ENCODE peak calls at places on chromosomes 2 and 18, in four cellular contexts. One of them, this sample, is unnamed.

GRCh38 chr2:238644095-238645081 is 203.5 kb upstream of the TWIST2 start:
- DNase-seq in T-helper 1 cell: no peak
- DNase-seq in stimulated activated CD4-positive, alpha-beta T cell treated with anti-CD3 and anti-CD28 coated beads, Interleukin-2, amount 100 ng/mL, for 24 hours: no peak
- DNase-seq in activated T-cell treated with anti-CD3 and anti-CD28 coated beads for 1 hour: no peak
- DNase-seq in this sample: no peak

GRCh38 chr2:177242136-177242987 is 22.2 kb downstream of the NFE2L2 start:
- DNase-seq in stimulated activated CD4-positive, alpha-beta T cell treated with anti-CD3 and anti-CD28 coated beads, Interleukin-2, amount 100 ng/mL, for 24 hours: no peak
- DNase-seq in T-helper 1 cell: no peak
- DNase-seq in activated T-cell treated with anti-CD3 and anti-CD28 coated beads for 1 hour: no peak
- DNase-seq in this sample: peak

GRCh38 chr2:24971300-24971549 is 530 bp downstream of the DNAJC27 start:
- DNase-seq in T-helper 1 cell: peak
- DNase-seq in activated T-cell treated with anti-CD3 and anti-CD28 coated beads for 1 hour: no peak
- DNase-seq in stimulated activated CD4-positive, alpha-beta T cell treated with anti-CD3 and anti-CD28 coated beads, Interleukin-2, amount 100 ng/mL, for 24 hours: no peak
- DNase-seq in this sample: no peak

GRCh38 chr18:54004828-54005227 is 219.6 kb downstream of the MBD2 start:
- DNase-seq in stimulated activated CD4-positive, alpha-beta T cell treated with anti-CD3 and anti-CD28 coated beads, Interleukin-2, amount 100 ng/mL, for 24 hours: no peak
- DNase-seq in T-helper 1 cell: no peak
- DNase-seq in activated T-cell treated with anti-CD3 and anti-CD28 coated beads for 1 hour: no peak
- DNase-seq in this sample: no peak

GRCh38 chr2:52467189-52467588 is 1300.4 kb upstream of the CHAC2 start:
- DNase-seq in activated T-cell treated with anti-CD3 and anti-CD28 coated beads for 1 hour: no peak
- DNase-seq in stimulated activated CD4-positive, alpha-beta T cell treated with anti-CD3 and anti-CD28 coated beads, Interleukin-2, amount 100 ng/mL, for 24 hours: no peak
- DNase-seq in T-helper 1 cell: no peak
- DNase-seq in this sample: no peak

GRCh38 chr2:112712465-112712864 is 8.4 kb upstream of the NT5DC4 start:
- DNase-seq in stimulated activated CD4-positive, alpha-beta T cell treated with anti-CD3 and anti-CD28 coated beads, Interleukin-2, amount 100 ng/mL, for 24 hours: no peak
- DNase-seq in activated T-cell treated with anti-CD3 and anti-CD28 coated beads for 1 hour: no peak
- DNase-seq in T-helper 1 cell: no peak
- DNase-seq in this sample: no peak

GRCh38 chr18:77709107-77709506 is 459.5 kb downstream of the GALR1 start:
- DNase-seq in stimulated activated CD4-positive, alpha-beta T cell treated with anti-CD3 and anti-CD28 coated beads, Interleukin-2, amount 100 ng/mL, for 24 hours: no peak
- DNase-seq in activated T-cell treated with anti-CD3 and anti-CD28 coated beads for 1 hour: no peak
- DNase-seq in T-helper 1 cell: no peak
- DNase-seq in this sample: no peak

GRCh38 chr2:189552991-189553404 is 27.6 kb downstream of the SLC40A1 start:
- DNase-seq in stimulated activated CD4-positive, alpha-beta T cell treated with anti-CD3 and anti-CD28 coated beads, Interleukin-2, amount 100 ng/mL, for 24 hours: no peak
- DNase-seq in T-helper 1 cell: no peak
- DNase-seq in activated T-cell treated with anti-CD3 and anti-CD28 coated beads for 1 hour: no peak
- DNase-seq in this sample: no peak

GRCh38 chr18:23688528-23688927 is 725 bp upstream of the LAMA3 start:
- DNase-seq in T-helper 1 cell: no peak
- DNase-seq in stimulated activated CD4-positive, alpha-beta T cell treated with anti-CD3 and anti-CD28 coated beads, Interleukin-2, amount 100 ng/mL, for 24 hours: no peak
- DNase-seq in activated T-cell treated with anti-CD3 and anti-CD28 coated beads for 1 hour: no peak
- DNase-seq in this sample: no peak

GRCh38 chr2:240930631-240931318 is 24.6 kb downstream of the CROCC2 start:
- DNase-seq in stimulated activated CD4-positive, alpha-beta T cell treated with anti-CD3 and anti-CD28 coated beads, Interleukin-2, amount 100 ng/mL, for 24 hours: no peak
- DNase-seq in activated T-cell treated with anti-CD3 and anti-CD28 coated beads for 1 hour: no peak
- DNase-seq in T-helper 1 cell: no peak
- DNase-seq in this sample: no peak

GRCh38 chr2:43224131-43224570 is 2.3 kb downstream of the ZFP36L2 start:
- DNase-seq in activated T-cell treated with anti-CD3 and anti-CD28 coated beads for 1 hour: peak
- DNase-seq in stimulated activated CD4-positive, alpha-beta T cell treated with anti-CD3 and anti-CD28 coated beads, Interleukin-2, amount 100 ng/mL, for 24 hours: peak
- DNase-seq in T-helper 1 cell: peak
- DNase-seq in this sample: peak

GRCh38 chr2:68167186-68167585 is 9.5 kb downstream of the PNO1 start:
- DNase-seq in T-helper 1 cell: no peak
- DNase-seq in stimulated activated CD4-positive, alpha-beta T cell treated with anti-CD3 and anti-CD28 coated beads, Interleukin-2, amount 100 ng/mL, for 24 hours: no peak
- DNase-seq in activated T-cell treated with anti-CD3 and anti-CD28 coated beads for 1 hour: no peak
- DNase-seq in this sample: no peak

GRCh38 chr2:196592912-196593881 is 46.3 kb upstream of the CCDC150 start:
- DNase-seq in activated T-cell treated with anti-CD3 and anti-CD28 coated beads for 1 hour: no peak
- DNase-seq in T-helper 1 cell: no peak
- DNase-seq in stimulated activated CD4-positive, alpha-beta T cell treated with anti-CD3 and anti-CD28 coated beads, Interleukin-2, amount 100 ng/mL, for 24 hours: no peak
- DNase-seq in this sample: peak

GRCh38 chr2:229454934-229455631 is 184.0 kb upstream of the PID1 start:
- DNase-seq in stimulated activated CD4-positive, alpha-beta T cell treated with anti-CD3 and anti-CD28 coated beads, Interleukin-2, amount 100 ng/mL, for 24 hours: no peak
- DNase-seq in activated T-cell treated with anti-CD3 and anti-CD28 coated beads for 1 hour: no peak
- DNase-seq in T-helper 1 cell: no peak
- DNase-seq in this sample: no peak

GRCh38 chr2:67879586-67880290 is 183.1 kb downstream of the C1D start:
- DNase-seq in T-helper 1 cell: no peak
- DNase-seq in activated T-cell treated with anti-CD3 and anti-CD28 coated beads for 1 hour: no peak
- DNase-seq in stimulated activated CD4-positive, alpha-beta T cell treated with anti-CD3 and anti-CD28 coated beads, Interleukin-2, amount 100 ng/mL, for 24 hours: no peak
- DNase-seq in this sample: no peak

GRCh38 chr2:33911327-33911726 is 312.2 kb upstream of the FAM98A start:
- DNase-seq in stimulated activated CD4-positive, alpha-beta T cell treated with anti-CD3 and anti-CD28 coated beads, Interleukin-2, amount 100 ng/mL, for 24 hours: no peak
- DNase-seq in T-helper 1 cell: no peak
- DNase-seq in activated T-cell treated with anti-CD3 and anti-CD28 coated beads for 1 hour: no peak
- DNase-seq in this sample: no peak

GRCh38 chr2:55914786-55915185 is 8.8 kb downstream of the EFEMP1 start:
- DNase-seq in activated T-cell treated with anti-CD3 and anti-CD28 coated beads for 1 hour: no peak
- DNase-seq in stimulated activated CD4-positive, alpha-beta T cell treated with anti-CD3 and anti-CD28 coated beads, Interleukin-2, amount 100 ng/mL, for 24 hours: no peak
- DNase-seq in T-helper 1 cell: no peak
- DNase-seq in this sample: no peak

GRCh38 chr18:63342206-63342605 is 22.6 kb upstream of the BCL2 start:
- DNase-seq in stimulated activated CD4-positive, alpha-beta T cell treated with anti-CD3 and anti-CD28 coated beads, Interleukin-2, amount 100 ng/mL, for 24 hours: peak
- DNase-seq in T-helper 1 cell: no peak
- DNase-seq in activated T-cell treated with anti-CD3 and anti-CD28 coated beads for 1 hour: no peak
- DNase-seq in this sample: peak

GRCh38 chr18:37385846-37386435 is 179.7 kb downstream of the CELF4 start:
- DNase-seq in stimulated activated CD4-positive, alpha-beta T cell treated with anti-CD3 and anti-CD28 coated beads, Interleukin-2, amount 100 ng/mL, for 24 hours: no peak
- DNase-seq in T-helper 1 cell: no peak
- DNase-seq in activated T-cell treated with anti-CD3 and anti-CD28 coated beads for 1 hour: no peak
- DNase-seq in this sample: peak

GRCh38 chr18:78296152-78296551 is 683.5 kb upstream of the SALL3 start:
- DNase-seq in activated T-cell treated with anti-CD3 and anti-CD28 coated beads for 1 hour: no peak
- DNase-seq in T-helper 1 cell: no peak
- DNase-seq in stimulated activated CD4-positive, alpha-beta T cell treated with anti-CD3 and anti-CD28 coated beads, Interleukin-2, amount 100 ng/mL, for 24 hours: no peak
- DNase-seq in this sample: no peak

GRCh38 chr2:70927138-70927537 is 8.6 kb upstream of the ATP6V1B1 start:
- DNase-seq in activated T-cell treated with anti-CD3 and anti-CD28 coated beads for 1 hour: no peak
- DNase-seq in T-helper 1 cell: no peak
- DNase-seq in stimulated activated CD4-positive, alpha-beta T cell treated with anti-CD3 and anti-CD28 coated beads, Interleukin-2, amount 100 ng/mL, for 24 hours: no peak
- DNase-seq in this sample: no peak

GRCh38 chr2:10504370-10504993 is 56.4 kb upstream of the ODC1 start:
- DNase-seq in T-helper 1 cell: no peak
- DNase-seq in activated T-cell treated with anti-CD3 and anti-CD28 coated beads for 1 hour: no peak
- DNase-seq in stimulated activated CD4-positive, alpha-beta T cell treated with anti-CD3 and anti-CD28 coated beads, Interleukin-2, amount 100 ng/mL, for 24 hours: no peak
- DNase-seq in this sample: no peak

GRCh38 chr2:238848941-238849853 is 1.3 kb downstream of the TWIST2 start:
- DNase-seq in activated T-cell treated with anti-CD3 and anti-CD28 coated beads for 1 hour: no peak
- DNase-seq in T-helper 1 cell: no peak
- DNase-seq in stimulated activated CD4-positive, alpha-beta T cell treated with anti-CD3 and anti-CD28 coated beads, Interleukin-2, amount 100 ng/mL, for 24 hours: no peak
- DNase-seq in this sample: peak

GRCh38 chr18:47752796-47753645 is 177.4 kb downstream of the SMAD2 start:
- DNase-seq in stimulated activated CD4-positive, alpha-beta T cell treated with anti-CD3 and anti-CD28 coated beads, Interleukin-2, amount 100 ng/mL, for 24 hours: no peak
- DNase-seq in activated T-cell treated with anti-CD3 and anti-CD28 coated beads for 1 hour: no peak
- DNase-seq in T-helper 1 cell: no peak
- DNase-seq in this sample: no peak

GRCh38 chr2:215454519-215454918 is 18.7 kb upstream of the FN1 start:
- DNase-seq in activated T-cell treated with anti-CD3 and anti-CD28 coated beads for 1 hour: no peak
- DNase-seq in stimulated activated CD4-positive, alpha-beta T cell treated with anti-CD3 and anti-CD28 coated beads, Interleukin-2, amount 100 ng/mL, for 24 hours: no peak
- DNase-seq in T-helper 1 cell: no peak
- DNase-seq in this sample: peak

GRCh38 chr2:138201326-138201725 is 237.1 kb downstream of the HNMT start:
- DNase-seq in T-helper 1 cell: no peak
- DNase-seq in activated T-cell treated with anti-CD3 and anti-CD28 coated beads for 1 hour: no peak
- DNase-seq in stimulated activated CD4-positive, alpha-beta T cell treated with anti-CD3 and anti-CD28 coated beads, Interleukin-2, amount 100 ng/mL, for 24 hours: no peak
- DNase-seq in this sample: no peak

GRCh38 chr2:43307046-43307445 is 80.6 kb upstream of the ZFP36L2 start:
- DNase-seq in T-helper 1 cell: no peak
- DNase-seq in activated T-cell treated with anti-CD3 and anti-CD28 coated beads for 1 hour: no peak
- DNase-seq in stimulated activated CD4-positive, alpha-beta T cell treated with anti-CD3 and anti-CD28 coated beads, Interleukin-2, amount 100 ng/mL, for 24 hours: no peak
- DNase-seq in this sample: no peak

GRCh38 chr18:53457068-53457467 is 767.4 kb downstream of the MBD2 start:
- DNase-seq in T-helper 1 cell: no peak
- DNase-seq in activated T-cell treated with anti-CD3 and anti-CD28 coated beads for 1 hour: no peak
- DNase-seq in stimulated activated CD4-positive, alpha-beta T cell treated with anti-CD3 and anti-CD28 coated beads, Interleukin-2, amount 100 ng/mL, for 24 hours: no peak
- DNase-seq in this sample: peak

GRCh38 chr2:15577071-15577706 is 14.5 kb upstream of the DDX1 start:
- DNase-seq in activated T-cell treated with anti-CD3 and anti-CD28 coated beads for 1 hour: peak
- DNase-seq in T-helper 1 cell: peak
- DNase-seq in stimulated activated CD4-positive, alpha-beta T cell treated with anti-CD3 and anti-CD28 coated beads, Interleukin-2, amount 100 ng/mL, for 24 hours: peak
- DNase-seq in this sample: peak

GRCh38 chr18:13387856-13388548 is 169.4 kb downstream of the LDLRAD4 start:
- DNase-seq in activated T-cell treated with anti-CD3 and anti-CD28 coated beads for 1 hour: no peak
- DNase-seq in T-helper 1 cell: no peak
- DNase-seq in stimulated activated CD4-positive, alpha-beta T cell treated with anti-CD3 and anti-CD28 coated beads, Interleukin-2, amount 100 ng/mL, for 24 hours: no peak
- DNase-seq in this sample: no peak

GRCh38 chr18:10020176-10020575 is 106.4 kb downstream of the VAPA start:
- DNase-seq in stimulated activated CD4-positive, alpha-beta T cell treated with anti-CD3 and anti-CD28 coated beads, Interleukin-2, amount 100 ng/mL, for 24 hours: no peak
- DNase-seq in activated T-cell treated with anti-CD3 and anti-CD28 coated beads for 1 hour: no peak
- DNase-seq in T-helper 1 cell: no peak
- DNase-seq in this sample: no peak

GRCh38 chr2:160353166-160353565 is 140.4 kb downstream of the RBMS1 start:
- DNase-seq in activated T-cell treated with anti-CD3 and anti-CD28 coated beads for 1 hour: no peak
- DNase-seq in T-helper 1 cell: no peak
- DNase-seq in stimulated activated CD4-positive, alpha-beta T cell treated with anti-CD3 and anti-CD28 coated beads, Interleukin-2, amount 100 ng/mL, for 24 hours: no peak
- DNase-seq in this sample: no peak

GRCh38 chr2:46144133-46144800 is 152.9 kb upstream of the EPAS1 start:
- DNase-seq in T-helper 1 cell: no peak
- DNase-seq in stimulated activated CD4-positive, alpha-beta T cell treated with anti-CD3 and anti-CD28 coated beads, Interleukin-2, amount 100 ng/mL, for 24 hours: no peak
- DNase-seq in activated T-cell treated with anti-CD3 and anti-CD28 coated beads for 1 hour: no peak
- DNase-seq in this sample: no peak

GRCh38 chr18:30687501-30687900 is 355.0 kb downstream of the DSC3 start:
- DNase-seq in T-helper 1 cell: no peak
- DNase-seq in activated T-cell treated with anti-CD3 and anti-CD28 coated beads for 1 hour: no peak
- DNase-seq in stimulated activated CD4-positive, alpha-beta T cell treated with anti-CD3 and anti-CD28 coated beads, Interleukin-2, amount 100 ng/mL, for 24 hours: no peak
- DNase-seq in this sample: no peak

This sample was measured in left kidney.